ENCODE peak calls at places on chromosome 5, in five cellular contexts. One of them, this sample, is unnamed.

GRCh38 chr5:82364497-82364896 is 86.3 kb upstream of the RPS23 start:
- DNase-seq in PC-9: no peak
- DNase-seq in CD8-positive, alpha-beta T cell: no peak
- DNase-seq in heart right ventricle: no peak
- DNase-seq in Panc1: no peak
- DNase-seq in this sample: no peak

GRCh38 chr5:154309361-154309725 is 118.8 kb downstream of the GALNT10 start:
- DNase-seq in PC-9: no peak
- DNase-seq in CD8-positive, alpha-beta T cell: no peak
- DNase-seq in Panc1: no peak
- DNase-seq in heart right ventricle: no peak
- DNase-seq in this sample: no peak

GRCh38 chr5:78647411-78647818 is 1.2 kb downstream of the LHFPL2 start:
- DNase-seq in Panc1: no peak
- DNase-seq in PC-9: no peak
- DNase-seq in heart right ventricle: no peak
- DNase-seq in CD8-positive, alpha-beta T cell: no peak
- DNase-seq in this sample: no peak

GRCh38 chr5:19229210-19229835 is 758.7 kb downstream of the CDH18 start:
- DNase-seq in CD8-positive, alpha-beta T cell: no peak
- DNase-seq in Panc1: no peak
- DNase-seq in PC-9: no peak
- DNase-seq in heart right ventricle: no peak
- DNase-seq in this sample: no peak

GRCh38 chr5:119070578-119070827 is 384 bp upstream of the DMXL1 start:
- DNase-seq in Panc1: no peak
- DNase-seq in CD8-positive, alpha-beta T cell: no peak
- DNase-seq in PC-9: no peak
- DNase-seq in heart right ventricle: no peak
- DNase-seq in this sample: no peak

GRCh38 chr5:38607930-38608545 is 51.6 kb upstream of the LIFR start:
- DNase-seq in heart right ventricle: no peak
- DNase-seq in Panc1: no peak
- DNase-seq in CD8-positive, alpha-beta T cell: no peak
- DNase-seq in PC-9: peak
- DNase-seq in this sample: no peak

GRCh38 chr5:124630767-124631704 is 115.4 kb downstream of the ZNF608 start:
- DNase-seq in CD8-positive, alpha-beta T cell: no peak
- DNase-seq in Panc1: no peak
- DNase-seq in PC-9: no peak
- DNase-seq in heart right ventricle: no peak
- DNase-seq in this sample: no peak

GRCh38 chr5:34674226-34674625 is 18.1 kb downstream of the RAI14 start:
- DNase-seq in Panc1: no peak
- DNase-seq in PC-9: peak
- DNase-seq in heart right ventricle: no peak
- DNase-seq in CD8-positive, alpha-beta T cell: no peak
- DNase-seq in this sample: no peak

GRCh38 chr5:75510417-75510835 is 1.0 kb downstream of the CERT1 start:
- DNase-seq in CD8-positive, alpha-beta T cell: no peak
- DNase-seq in heart right ventricle: no peak
- DNase-seq in Panc1: peak
- DNase-seq in PC-9: no peak
- DNase-seq in this sample: no peak

GRCh38 chr5:154446183-154447073 is 631 bp downstream of the SAP30L start:
- DNase-seq in heart right ventricle: peak
- DNase-seq in CD8-positive, alpha-beta T cell: peak
- DNase-seq in PC-9: peak
- DNase-seq in Panc1: no peak
- DNase-seq in this sample: peak

GRCh38 chr5:133271606-133272005 is 219.8 kb downstream of the HSPA4 start:
- DNase-seq in CD8-positive, alpha-beta T cell: no peak
- DNase-seq in PC-9: no peak
- DNase-seq in heart right ventricle: no peak
- DNase-seq in Panc1: no peak
- DNase-seq in this sample: no peak

GRCh38 chr5:125499969-125500368 is 753.5 kb upstream of the ZNF608 start:
- DNase-seq in PC-9: no peak
- DNase-seq in CD8-positive, alpha-beta T cell: no peak
- DNase-seq in Panc1: no peak
- DNase-seq in heart right ventricle: no peak
- DNase-seq in this sample: no peak

GRCh38 chr5:53090229-53090628 is 19.3 kb downstream of the MOCS2 start:
- DNase-seq in Panc1: no peak
- DNase-seq in PC-9: no peak
- DNase-seq in CD8-positive, alpha-beta T cell: no peak
- DNase-seq in heart right ventricle: no peak
- DNase-seq in this sample: no peak

GRCh38 chr5:154386952-154387629 is 58.7 kb upstream of the SAP30L start:
- DNase-seq in CD8-positive, alpha-beta T cell: no peak
- DNase-seq in Panc1: no peak
- DNase-seq in heart right ventricle: no peak
- DNase-seq in PC-9: no peak
- DNase-seq in this sample: no peak

GRCh38 chr5:172417983-172418630 is 36.2 kb downstream of the SH3PXD2B start:
- DNase-seq in CD8-positive, alpha-beta T cell: no peak
- DNase-seq in PC-9: no peak
- DNase-seq in heart right ventricle: peak
- DNase-seq in Panc1: no peak
- DNase-seq in this sample: no peak

GRCh38 chr5:153551537-153552079 is 61.1 kb downstream of the GRIA1 start:
- DNase-seq in CD8-positive, alpha-beta T cell: no peak
- DNase-seq in Panc1: no peak
- DNase-seq in heart right ventricle: no peak
- DNase-seq in PC-9: peak
- DNase-seq in this sample: no peak

GRCh38 chr5:35922468-35922867 is 16.0 kb downstream of the CAPSL start:
- DNase-seq in CD8-positive, alpha-beta T cell: no peak
- DNase-seq in heart right ventricle: no peak
- DNase-seq in PC-9: no peak
- DNase-seq in Panc1: no peak
- DNase-seq in this sample: no peak

GRCh38 chr5:135235551-135236100 is 163.4 kb downstream of the MACROH2A1 start:
- DNase-seq in PC-9: no peak
- DNase-seq in Panc1: no peak
- DNase-seq in heart right ventricle: no peak
- DNase-seq in CD8-positive, alpha-beta T cell: no peak
- DNase-seq in this sample: no peak

GRCh38 chr5:136992796-136993489 is 506.2 kb downstream of the SPOCK1 start:
- DNase-seq in heart right ventricle: no peak
- DNase-seq in PC-9: no peak
- DNase-seq in CD8-positive, alpha-beta T cell: no peak
- DNase-seq in Panc1: no peak
- DNase-seq in this sample: no peak

GRCh38 chr5:65928341-65928752 is 2.0 kb downstream of the ERBIN start:
- DNase-seq in CD8-positive, alpha-beta T cell: no peak
- DNase-seq in heart right ventricle: no peak
- DNase-seq in Panc1: no peak
- DNase-seq in PC-9: no peak
- DNase-seq in this sample: no peak

GRCh38 chr5:38317887-38318286 is 59.5 kb downstream of the EGFLAM start:
- DNase-seq in heart right ventricle: no peak
- DNase-seq in PC-9: no peak
- DNase-seq in Panc1: no peak
- DNase-seq in CD8-positive, alpha-beta T cell: no peak
- DNase-seq in this sample: no peak

GRCh38 chr5:179603308-179603707 is 20.2 kb downstream of the HNRNPH1 start:
- DNase-seq in PC-9: no peak
- DNase-seq in Panc1: no peak
- DNase-seq in CD8-positive, alpha-beta T cell: no peak
- DNase-seq in heart right ventricle: no peak
- DNase-seq in this sample: no peak

GRCh38 chr5:111863801-111864200 is 106.8 kb upstream of the NREP start:
- DNase-seq in CD8-positive, alpha-beta T cell: no peak
- DNase-seq in Panc1: no peak
- DNase-seq in PC-9: no peak
- DNase-seq in heart right ventricle: no peak
- DNase-seq in this sample: no peak

GRCh38 chr5:177982072-177982727 is 13.8 kb downstream of the PROP1 start:
- DNase-seq in heart right ventricle: no peak
- DNase-seq in Panc1: no peak
- DNase-seq in PC-9: peak
- DNase-seq in CD8-positive, alpha-beta T cell: peak
- DNase-seq in this sample: no peak
- TF ChIP-seq CTCF in heart right ventricle: no peak
- TF ChIP-seq CTCF in Panc1: no peak
- TF ChIP-seq CTCF in PC-9: peak
- TF ChIP-seq CTCF in CD8-positive, alpha-beta T cell: no peak
- TF ChIP-seq CTCF in this sample: no peak

GRCh38 chr5:90865194-90865593 is 306.6 kb downstream of the ADGRV1 start:
- DNase-seq in heart right ventricle: no peak
- DNase-seq in CD8-positive, alpha-beta T cell: no peak
- DNase-seq in Panc1: no peak
- DNase-seq in PC-9: no peak
- DNase-seq in this sample: no peak

GRCh38 chr5:90866915-90867715 is 308.5 kb downstream of the ADGRV1 start:
- DNase-seq in heart right ventricle: no peak
- DNase-seq in PC-9: no peak
- DNase-seq in Panc1: no peak
- DNase-seq in CD8-positive, alpha-beta T cell: no peak
- DNase-seq in this sample: no peak

GRCh38 chr5:90866333-90866732 is 307.7 kb downstream of the ADGRV1 start:
- DNase-seq in PC-9: no peak
- DNase-seq in CD8-positive, alpha-beta T cell: no peak
- DNase-seq in Panc1: peak
- DNase-seq in heart right ventricle: no peak
- DNase-seq in this sample: no peak

GRCh38 chr5:90861843-90862586 is 303.4 kb downstream of the ADGRV1 start:
- DNase-seq in PC-9: no peak
- DNase-seq in heart right ventricle: no peak
- DNase-seq in Panc1: no peak
- DNase-seq in CD8-positive, alpha-beta T cell: no peak
- DNase-seq in this sample: no peak
- TF ChIP-seq CTCF in PC-9: peak
- TF ChIP-seq CTCF in heart right ventricle: no peak
- TF ChIP-seq CTCF in Panc1: peak
- TF ChIP-seq CTCF in CD8-positive, alpha-beta T cell: no peak
- TF ChIP-seq CTCF in this sample: no peak

GRCh38 chr5:109844148-109844547 is 154.4 kb downstream of the MAN2A1 start:
- DNase-seq in heart right ventricle: no peak
- DNase-seq in CD8-positive, alpha-beta T cell: no peak
- DNase-seq in Panc1: no peak
- DNase-seq in PC-9: no peak
- DNase-seq in this sample: no peak
- TF ChIP-seq CTCF in heart right ventricle: peak
- TF ChIP-seq CTCF in CD8-positive, alpha-beta T cell: no peak
- TF ChIP-seq CTCF in Panc1: peak
- TF ChIP-seq CTCF in PC-9: peak
- TF ChIP-seq CTCF in this sample: no peak

GRCh38 chr5:60883229-60883628 is 39.2 kb upstream of the ELOVL7 start:
- DNase-seq in CD8-positive, alpha-beta T cell: no peak
- DNase-seq in heart right ventricle: no peak
- DNase-seq in PC-9: no peak
- DNase-seq in Panc1: no peak
- DNase-seq in this sample: no peak
- TF ChIP-seq CTCF in CD8-positive, alpha-beta T cell: no peak
- TF ChIP-seq CTCF in heart right ventricle: peak
- TF ChIP-seq CTCF in PC-9: peak
- TF ChIP-seq CTCF in Panc1: peak
- TF ChIP-seq CTCF in this sample: no peak

GRCh38 chr5:32465076-32465475 is 20.5 kb upstream of the ZFR start:
- DNase-seq in CD8-positive, alpha-beta T cell: no peak
- DNase-seq in PC-9: no peak
- DNase-seq in Panc1: no peak
- DNase-seq in heart right ventricle: no peak
- DNase-seq in this sample: no peak
- TF ChIP-seq CTCF in CD8-positive, alpha-beta T cell: no peak
- TF ChIP-seq CTCF in PC-9: no peak
- TF ChIP-seq CTCF in Panc1: no peak
- TF ChIP-seq CTCF in heart right ventricle: no peak
- TF ChIP-seq CTCF in this sample: no peak